ENCODE peak calls at places on chromosomes 4 and X, in six cellular contexts. L, N, K, Q, E and R are unnamed samples.

GRCh38 chr4:185881427-185881826 is 69.4 kb upstream of the SORBS2 start:
- DNase-seq in L (no peak), N (no peak), K (peak; percentile 55), Q (no peak), E (no peak), R (no peak)

GRCh38 chr4:110022457-110022856 is 109.8 kb downstream of the EGF start:
- DNase-seq in L (no peak), N (no peak), K (no peak), Q (no peak), E (no peak), R (no peak)

GRCh38 chr4:65918217-65918616 is 247.9 kb upstream of the EPHA5 start:
- DNase-seq in L (no peak), N (peak; percentile 18), K (no peak), Q (no peak), E (no peak), R (no peak)

GRCh38 chr4:6107114-6107791 is 89.0 kb upstream of the C4orf50 start:
- DNase-seq in L (no peak), N (no peak), K (no peak), Q (no peak), E (no peak), R (peak; percentile 2)

GRCh38 chr4:156778606-156779005 is 193.0 kb downstream of the PDGFC start:
- DNase-seq in L (no peak), N (no peak), K (peak; percentile 93), Q (no peak), E (no peak), R (no peak)

GRCh38 chr4:162154862-162155540 is 8.8 kb downstream of the FSTL5 start:
- DNase-seq in L (no peak), N (no peak), K (no peak), Q (no peak), E (no peak), R (no peak)

GRCh38 chr4:44848466-44848865 is 122.1 kb upstream of the GNPDA2 start:
- DNase-seq in L (no peak), N (no peak), K (no peak), Q (no peak), E (no peak), R (no peak)

GRCh38 chr4:176540814-176541213 is 221.0 kb downstream of the SPCS3 start:
- DNase-seq in L (no peak), N (no peak), K (no peak), Q (no peak), E (no peak), R (no peak)

GRCh38 chr4:8188085-8188484 is 11.0 kb upstream of the SH3TC1 start:
- DNase-seq in L (no peak), N (no peak), K (no peak), Q (no peak), E (no peak), R (no peak)

GRCh38 chr4:182547435-182547834 is 304.2 kb downstream of the TENM3 start:
- DNase-seq in L (no peak), N (no peak), K (no peak), Q (no peak), E (no peak), R (no peak)

GRCh38 chrX:2401590-2402360 is 99.0 kb downstream of the DHRSX start:
- DNase-seq in L (no peak), N (peak; percentile 94), K (peak; percentile 26), Q (no peak), E (peak; percentile 18), R (peak; percentile 47)

GRCh38 chrX:84186603-84187358 is 1.2 kb downstream of the RPS6KA6 start:
- DNase-seq in L (no peak), N (no peak), K (peak; percentile 24), Q (no peak), E (no peak), R (peak; percentile 16)

GRCh38 chr4:94369046-94369445 is 26.4 kb upstream of the HPGDS start:
- DNase-seq in L (no peak), N (no peak), K (no peak), Q (no peak), E (no peak), R (no peak)

GRCh38 chr4:122577808-122578781 is 42.8 kb downstream of the IL21 start:
- DNase-seq in L (no peak), N (peak; percentile 57), K (peak; percentile 45), Q (no peak), E (no peak), R (peak; percentile 17)

GRCh38 chr4:101701551-101701950 is 89.0 kb upstream of the BANK1 start:
- DNase-seq in L (no peak), N (peak; percentile 33), K (no peak), Q (no peak), E (no peak), R (no peak)

GRCh38 chr4:75249739-75250138 is 264.5 kb downstream of the RCHY1 start:
- DNase-seq in L (no peak), N (no peak), K (no peak), Q (no peak), E (no peak), R (no peak)

GRCh38 chr4:154506253-154506652 is 14.7 kb upstream of the DCHS2 start:
- DNase-seq in L (no peak), N (peak; percentile 64), K (peak; percentile 60), Q (no peak), E (no peak), R (no peak)

GRCh38 chrX:48937065-48937907 is 18.5 kb upstream of the PIM2 start:
- DNase-seq in L (peak; percentile 81), N (peak; percentile 39), K (no peak), Q (no peak), E (peak; percentile 41), R (peak; percentile 32)

GRCh38 chr4:188403272-188403671 is 264.0 kb downstream of the TRIML1 start:
- DNase-seq in L (no peak), N (peak; percentile 20), K (no peak), Q (no peak), E (no peak), R (no peak)

GRCh38 chr4:14445882-14446281 is 556.4 kb upstream of the CPEB2 start:
- DNase-seq in L (no peak), N (no peak), K (peak; percentile 34), Q (no peak), E (no peak), R (no peak)

GRCh38 chrX:32673193-32673592 is 538.2 kb downstream of the DMD start:
- DNase-seq in L (no peak), N (peak; percentile 20), K (peak; percentile 28), Q (no peak), E (no peak), R (no peak)

GRCh38 chr4:2964077-2964471 is 703 bp downstream of the GRK4 start:
- DNase-seq in L (no peak), N (peak; percentile 19), K (no peak), Q (no peak), E (peak; percentile 22), R (no peak)

GRCh38 chr4:2962614-2963184 is 507 bp downstream of the NOP14 start:
- DNase-seq in L (no peak), N (peak; percentile 82), K (peak; percentile 54), Q (no peak), E (no peak), R (peak; percentile 70)

GRCh38 chr4:2963185-2964076 is at the start of the genes GRK4 and NOP14:
- DNase-seq in L (peak; percentile 99), N (peak; percentile 100), K (peak; percentile 98), Q (peak; percentile 97), E (peak; percentile 98), R (peak; percentile 99)

GRCh38 chr4:2961411-2962098 is 1.7 kb downstream of the NOP14 start:
- DNase-seq in L (no peak), N (peak; percentile 64), K (no peak), Q (no peak), E (no peak), R (peak; percentile 40)

GRCh38 chr4:2962099-2962455 is 1.1 kb downstream of the NOP14 start:
- DNase-seq in L (no peak), N (peak; percentile 36), K (no peak), Q (no peak), E (no peak), R (no peak)
- TF ChIP-seq CTCF in L (no peak), N (no peak), K (peak; percentile 1), Q (no peak), E (no peak), R (no peak)

GRCh38 chrX:68792083-68792482 is 36.7 kb upstream of the EFNB1 start:
- DNase-seq in L (no peak), N (no peak), K (no peak), Q (no peak), E (no peak), R (no peak)

GRCh38 chrX:68789966-68790365 is 38.9 kb upstream of the EFNB1 start:
- DNase-seq in L (no peak), N (no peak), K (no peak), Q (no peak), E (no peak), R (no peak)

GRCh38 chrX:68795741-68796140 is 33.1 kb upstream of the EFNB1 start:
- DNase-seq in L (no peak), N (no peak), K (no peak), Q (no peak), E (no peak), R (no peak)

DNA sequence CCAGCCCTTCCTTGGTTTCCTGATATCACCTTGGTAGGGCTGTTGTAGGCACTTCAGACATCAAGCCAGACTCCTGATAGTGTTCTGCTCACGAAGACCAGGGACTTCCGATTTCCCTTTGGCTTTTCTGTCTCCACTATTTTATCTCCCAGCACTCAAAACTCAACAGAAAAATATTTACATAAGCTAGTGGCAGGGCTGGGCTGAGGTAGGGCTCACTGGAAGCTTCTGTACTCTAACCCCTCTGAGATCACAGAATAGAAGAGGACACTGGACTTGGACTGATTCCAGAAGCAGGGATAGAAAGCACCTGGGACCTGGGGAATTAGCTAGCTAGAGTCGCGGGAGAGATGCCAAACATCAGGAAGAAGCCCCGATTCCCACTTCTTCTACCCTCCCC is 34.3 kb upstream of the EFNB1 start:
- DNase-seq in L (no peak), N (no peak), K (no peak), Q (no peak), E (no peak), R (no peak)
- H3K9me3 ChIP-seq in L (peaks cover 5% of the 10 kb centered on the region), N (no peaks in the 10 kb centered on the region), K (no peaks in the 10 kb centered on the region), Q (no peaks in the 10 kb centered on the region), E (no peaks in the 10 kb centered on the region), R (no peaks in the 10 kb centered on the region)

GRCh38 chr4:136713140-136713539 is 819.2 kb downstream of the PCDH18 start:
- DNase-seq in L (no peak), N (no peak), K (peak; percentile 42), Q (no peak), E (no peak), R (no peak)
- TF ChIP-seq CTCF in L (no peak), N (no peak), K (peak; percentile 22), Q (no peak), E (no peak), R (no peak)

GRCh38 chr4:80498725-80499124 is 163.2 kb downstream of the CFAP299 start:
- DNase-seq in L (no peak), N (no peak), K (no peak), Q (no peak), E (no peak), R (no peak)

GRCh38 chr4:80495847-80496246 is 160.3 kb downstream of the CFAP299 start:
- DNase-seq in L (no peak), N (no peak), K (no peak), Q (no peak), E (no peak), R (no peak)

GRCh38 chr4:80489798-80490197 is 154.3 kb downstream of the CFAP299 start:
- DNase-seq in L (no peak), N (no peak), K (no peak), Q (no peak), E (no peak), R (no peak)

DNA sequence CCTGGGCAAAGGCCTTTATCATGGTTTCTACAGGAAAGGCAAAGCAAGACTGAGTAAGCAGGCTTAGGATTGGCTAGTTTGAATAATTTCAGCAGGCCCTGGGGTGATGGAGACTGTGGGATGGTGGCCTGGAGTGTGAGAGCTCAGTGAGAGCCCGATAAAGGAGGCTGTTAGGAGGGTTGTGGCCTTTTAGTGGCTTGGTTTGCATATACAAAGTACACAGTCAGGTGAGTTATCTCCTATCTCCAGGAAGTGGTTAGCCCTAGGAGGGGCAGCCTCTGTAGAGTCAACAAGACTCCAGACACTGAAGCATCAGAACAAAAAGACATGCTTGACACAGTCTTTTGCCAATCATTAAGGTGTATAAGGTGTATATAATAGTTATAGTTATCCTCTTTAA is 157.2 kb downstream of the CFAP299 start:
- DNase-seq in L (no peak), N (no peak), K (no peak), Q (no peak), E (no peak), R (no peak)
- H3K9me3 ChIP-seq in L (no peaks in the 10 kb centered on the region), N (no peaks in the 10 kb centered on the region), K (no peaks in the 10 kb centered on the region), Q (no peaks in the 10 kb centered on the region), E (no peaks in the 10 kb centered on the region), R (no peaks in the 10 kb centered on the region)